ENCODE peak calls at places on chromosomes 3 and 15, in nine cellular contexts. One of them, this sample, is unnamed. For H3K27me3 and H3K36me3, the result is how much of the 10 kb centered on the place peaks cover.

GRCh38 chr3:137041251-137041650 is 83.5 kb downstream of the IL20RB start:
- DNase-seq in psoas muscle: no peak
- DNase-seq in neuronal stem cell: no peak
- DNase-seq in lung: no peak
- DNase-seq in upper lobe of left lung: no peak
- DNase-seq in neural progenitor cell: no peak
- DNase-seq in colonic mucosa: no peak
- DNase-seq in BJ: no peak
- DNase-seq in WERI-Rb-1: no peak
- DNase-seq in this sample: no peak

GRCh38 chr3:27483117-27484001 is 825 bp downstream of the SLC4A7 start:
- DNase-seq in neural progenitor cell: peak
- DNase-seq in lung: peak
- DNase-seq in psoas muscle: peak
- DNase-seq in BJ: peak
- DNase-seq in upper lobe of left lung: peak
- DNase-seq in colonic mucosa: peak
- DNase-seq in neuronal stem cell: peak
- DNase-seq in WERI-Rb-1: peak
- DNase-seq in this sample: peak

GRCh38 chr3:58529516-58530353 is 7.3 kb downstream of the ACOX2 start:
- DNase-seq in colonic mucosa: no peak
- DNase-seq in psoas muscle: no peak
- DNase-seq in WERI-Rb-1: peak
- DNase-seq in upper lobe of left lung: no peak
- DNase-seq in BJ: no peak
- DNase-seq in neuronal stem cell: peak
- DNase-seq in lung: no peak
- DNase-seq in neural progenitor cell: peak
- DNase-seq in this sample: peak

GRCh38 chr15:25087137-25087536 is 132.3 kb downstream of the SNRPN start:
- DNase-seq in psoas muscle: no peak
- DNase-seq in upper lobe of left lung: no peak
- DNase-seq in lung: no peak
- DNase-seq in WERI-Rb-1: no peak
- DNase-seq in colonic mucosa: no peak
- DNase-seq in neuronal stem cell: no peak
- DNase-seq in neural progenitor cell: no peak
- DNase-seq in BJ: no peak
- DNase-seq in this sample: no peak

GRCh38 chr15:68816795-68817303 is 3.8 kb downstream of the ANP32A start:
- DNase-seq in BJ: no peak
- DNase-seq in psoas muscle: no peak
- DNase-seq in lung: no peak
- DNase-seq in neuronal stem cell: no peak
- DNase-seq in colonic mucosa: peak
- DNase-seq in WERI-Rb-1: no peak
- DNase-seq in neural progenitor cell: no peak
- DNase-seq in upper lobe of left lung: peak
- DNase-seq in this sample: no peak

GRCh38 chr3:131109156-131109555 is 82.5 kb downstream of the NEK11 start:
- DNase-seq in lung: no peak
- DNase-seq in colonic mucosa: no peak
- DNase-seq in neuronal stem cell: no peak
- DNase-seq in psoas muscle: no peak
- DNase-seq in upper lobe of left lung: no peak
- DNase-seq in neural progenitor cell: no peak
- DNase-seq in WERI-Rb-1: no peak
- DNase-seq in BJ: no peak
- DNase-seq in this sample: no peak

GRCh38 chr15:75043509-75044257 is 20.3 kb downstream of the PPCDC start:
- DNase-seq in lung: peak
- DNase-seq in neuronal stem cell: no peak
- DNase-seq in WERI-Rb-1: no peak
- DNase-seq in upper lobe of left lung: peak
- DNase-seq in psoas muscle: peak
- DNase-seq in BJ: peak
- DNase-seq in neural progenitor cell: no peak
- DNase-seq in colonic mucosa: peak
- DNase-seq in this sample: no peak

GRCh38 chr15:62492900-62493299 is 327.8 kb upstream of the C2CD4B start:
- DNase-seq in lung: no peak
- DNase-seq in BJ: no peak
- DNase-seq in neuronal stem cell: no peak
- DNase-seq in colonic mucosa: no peak
- DNase-seq in neural progenitor cell: no peak
- DNase-seq in psoas muscle: no peak
- DNase-seq in WERI-Rb-1: no peak
- DNase-seq in upper lobe of left lung: no peak
- DNase-seq in this sample: no peak

DNA sequence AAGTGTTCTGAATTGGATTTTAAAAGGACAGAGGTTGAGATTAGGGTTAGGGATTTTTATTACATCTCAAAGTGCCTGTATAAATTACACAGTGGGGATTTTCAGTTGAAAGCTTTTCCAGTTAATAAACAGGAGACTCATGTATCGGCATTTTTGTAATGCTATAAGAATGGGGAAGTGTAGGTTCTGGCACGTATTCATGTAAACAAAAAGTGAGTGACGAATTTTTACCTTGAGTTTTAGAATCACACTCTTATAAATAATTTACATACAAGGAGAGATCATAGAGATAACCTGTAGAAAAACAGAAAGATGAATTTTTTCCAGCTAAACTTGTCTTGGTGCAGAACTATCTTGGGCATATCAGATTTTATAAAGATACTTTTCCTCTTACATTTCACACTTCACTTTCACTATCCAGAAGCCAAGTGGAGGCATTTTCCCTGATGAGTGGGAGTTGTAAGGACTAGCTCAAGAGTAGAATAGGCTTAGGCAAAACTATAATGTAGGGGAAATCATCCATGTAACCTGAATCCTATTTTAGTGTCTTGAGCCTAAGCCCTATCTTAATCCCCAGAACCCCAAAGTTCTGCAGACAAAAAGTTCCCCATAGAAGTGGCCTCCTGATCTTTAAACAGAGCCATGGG is 42.0 kb upstream of the CD47 start:
- DNase-seq in neuronal stem cell: no peak
- DNase-seq in colonic mucosa: no peak
- DNase-seq in psoas muscle: no peak
- DNase-seq in BJ: no peak
- DNase-seq in WERI-Rb-1: no peak
- DNase-seq in lung: no peak
- DNase-seq in neural progenitor cell: peak
- DNase-seq in upper lobe of left lung: no peak
- DNase-seq in this sample: no peak
- H3K4me3 ChIP-seq in neuronal stem cell: no peak
- H3K4me3 ChIP-seq in colonic mucosa: no peak
- H3K4me3 ChIP-seq in psoas muscle: no peak
- H3K4me3 ChIP-seq in BJ: no peak
- H3K4me3 ChIP-seq in WERI-Rb-1: no peak
- H3K4me3 ChIP-seq in lung: no peak
- H3K4me3 ChIP-seq in neural progenitor cell: no peak
- H3K4me3 ChIP-seq in upper lobe of left lung: no peak
- H3K4me3 ChIP-seq in this sample: no peak

DNA sequence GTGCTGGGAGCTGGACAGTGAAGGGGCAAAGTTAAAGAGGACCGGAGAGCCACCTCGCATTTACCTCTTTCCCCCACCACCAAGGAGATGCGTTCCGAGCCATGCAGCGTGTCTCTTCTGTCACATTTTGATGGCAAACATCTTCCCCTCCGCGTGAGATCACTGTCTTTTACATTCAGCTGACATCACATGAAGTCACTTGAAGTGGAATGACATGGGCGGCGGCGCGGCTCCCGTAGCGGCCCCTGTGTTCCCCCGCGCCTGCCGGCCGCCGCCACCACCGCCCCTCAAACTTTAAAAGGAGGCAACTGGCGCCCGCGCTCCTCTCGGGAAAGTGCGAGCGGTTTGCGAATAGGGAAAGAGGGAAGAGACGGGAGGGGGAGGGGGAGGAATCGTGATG is at the start of gene FEZF2:
- DNase-seq in colonic mucosa: no peak
- DNase-seq in psoas muscle: no peak
- DNase-seq in neural progenitor cell: peak
- DNase-seq in BJ: no peak
- DNase-seq in WERI-Rb-1: no peak
- DNase-seq in neuronal stem cell: no peak
- DNase-seq in upper lobe of left lung: no peak
- DNase-seq in lung: no peak
- DNase-seq in this sample: peak
- H3K27me3 ChIP-seq in colonic mucosa: half or more
- H3K27me3 ChIP-seq in psoas muscle: half or more
- H3K27me3 ChIP-seq in neural progenitor cell: half or more
- H3K27me3 ChIP-seq in BJ: half or more
- H3K27me3 ChIP-seq in WERI-Rb-1: half or more
- H3K27me3 ChIP-seq in neuronal stem cell: half or more
- H3K27me3 ChIP-seq in upper lobe of left lung: half or more
- H3K27me3 ChIP-seq in lung: half or more
- H3K27me3 ChIP-seq in this sample: half or more

DNA sequence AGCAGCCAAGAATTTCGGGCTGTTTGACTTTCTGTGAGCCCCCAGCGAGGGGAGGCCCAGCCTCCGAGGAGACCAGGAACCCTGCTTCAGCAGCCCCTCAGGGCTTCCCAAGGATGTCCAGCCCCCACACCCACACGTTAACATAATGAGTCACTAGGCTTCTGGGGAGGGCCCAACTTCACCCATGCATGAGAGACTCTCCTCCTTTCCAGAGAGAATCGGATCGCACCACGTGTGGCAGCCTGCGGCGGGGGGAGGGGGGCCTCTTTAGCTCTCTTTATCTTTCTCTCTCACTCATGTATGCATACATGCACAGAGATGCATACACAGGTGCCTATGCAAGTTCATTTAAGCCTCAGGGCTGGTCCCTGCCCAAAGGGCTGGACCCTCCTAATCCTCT is 3.1 kb upstream of the AP2M1 start:
- DNase-seq in colonic mucosa: no peak
- DNase-seq in lung: no peak
- DNase-seq in neural progenitor cell: no peak
- DNase-seq in WERI-Rb-1: no peak
- DNase-seq in neuronal stem cell: no peak
- DNase-seq in psoas muscle: no peak
- DNase-seq in BJ: no peak
- DNase-seq in upper lobe of left lung: no peak
- DNase-seq in this sample: peak
- H3K36me3 ChIP-seq in colonic mucosa: under half
- H3K36me3 ChIP-seq in lung: under half
- H3K36me3 ChIP-seq in neural progenitor cell: under half
- H3K36me3 ChIP-seq in WERI-Rb-1: half or more
- H3K36me3 ChIP-seq in neuronal stem cell: under half
- H3K36me3 ChIP-seq in psoas muscle: under half
- H3K36me3 ChIP-seq in BJ: under half
- H3K36me3 ChIP-seq in upper lobe of left lung: under half
- H3K36me3 ChIP-seq in this sample: under half

GRCh38 chr15:41621200-41622193 is 38.7 kb upstream of the MGA start:
- DNase-seq in neuronal stem cell: peak
- DNase-seq in colonic mucosa: peak
- DNase-seq in psoas muscle: peak
- DNase-seq in WERI-Rb-1: peak
- DNase-seq in neural progenitor cell: peak
- DNase-seq in BJ: peak
- DNase-seq in lung: peak
- DNase-seq in upper lobe of left lung: peak
- DNase-seq in this sample: peak
- H3K4me3 ChIP-seq in neuronal stem cell: peak
- H3K4me3 ChIP-seq in colonic mucosa: peak
- H3K4me3 ChIP-seq in psoas muscle: peak
- H3K4me3 ChIP-seq in WERI-Rb-1: peak
- H3K4me3 ChIP-seq in neural progenitor cell: peak
- H3K4me3 ChIP-seq in BJ: peak
- H3K4me3 ChIP-seq in lung: peak
- H3K4me3 ChIP-seq in upper lobe of left lung: peak
- H3K4me3 ChIP-seq in this sample: peak

This sample was measured in H7.